ENCODE peak calls at places on chromosome 12, in ten cellular contexts. D, Y, X, F, J, L, S, Q, K and M are unnamed samples.
A peak's percentile ranks its signal among the peaks of the same experiment; 100 is the strongest.

GRCh38 chr12:64672925-64673409 is 62.7 kb downstream of the RASSF3 start:
- DNase-seq in F (peak; percentile 73), D (no peak), K (peak; percentile 98), Y (no peak), J (peak; percentile 33), Q (peak; percentile 35), L (no peak), S (peak; percentile 29), X (peak; percentile 59), M (no peak)

GRCh38 chr12:14770495-14771313 is 32.6 kb downstream of the WBP11 start:
- DNase-seq in X (peak; percentile 93), D (peak; percentile 99), S (peak; percentile 96), Y (peak; percentile 96), K (peak; percentile 92), L (peak; percentile 94), Q (peak; percentile 96), J (peak; percentile 84), F (peak; percentile 98), M (peak; percentile 90)

GRCh38 chr12:7444076-7444475 is at the start of gene CD163L1:
- DNase-seq in K (no peak), F (no peak), X (no peak), Y (no peak), Q (no peak), S (no peak), L (no peak), J (no peak), D (no peak), M (no peak)

GRCh38 chr12:50101663-50102062 is 2.1 kb upstream of the GPD1 start:
- DNase-seq in K (peak; percentile 48), D (no peak), L (no peak), F (no peak), Q (no peak), S (peak; percentile 56), X (peak; percentile 60), J (no peak), Y (no peak), M (peak; percentile 81)

GRCh38 chr12:84315926-84316325 is 596.7 kb downstream of the SLC6A15 start:
- DNase-seq in J (no peak), D (no peak), X (peak; percentile 10), Y (no peak), Q (no peak), K (peak; percentile 31), F (no peak), S (no peak), L (no peak), M (peak; percentile 27)

GRCh38 chr12:120286768-120287490 is 4.8 kb downstream of the RNU4-2 start:
- DNase-seq in D (no peak), J (no peak), S (no peak), K (no peak), Y (no peak), X (peak; percentile 36), L (no peak), F (no peak), Q (no peak), M (no peak)

GRCh38 chr12:21336656-21337055 is 1.9 kb upstream of the SLCO1A2 start:
- DNase-seq in S (no peak), Y (no peak), X (no peak), L (no peak), F (no peak), D (no peak), Q (no peak), K (no peak), J (no peak), M (no peak)

GRCh38 chr12:46210835-46211439 is 57.9 kb downstream of the SLC38A1 start:
- DNase-seq in L (no peak), X (no peak), Q (no peak), J (no peak), F (no peak), S (no peak), D (no peak), K (peak; percentile 21), Y (no peak), M (no peak)

GRCh38 chr12:39646963-39647362 is 27.4 kb upstream of the ABCD2 start:
- DNase-seq in Y (no peak), D (no peak), F (no peak), K (no peak), Q (no peak), J (no peak), L (no peak), S (no peak), X (no peak), M (no peak)

GRCh38 chr12:91687052-91688017 is 458.3 kb downstream of the BTG1 start:
- DNase-seq in S (peak; percentile 6), F (no peak), Y (no peak), X (no peak), Q (no peak), J (no peak), D (no peak), L (no peak), K (no peak), M (peak; percentile 13)

GRCh38 chr12:93100610-93101009 is 171.5 kb upstream of the EEA1 start:
- DNase-seq in Y (no peak), X (peak; percentile 44), Q (no peak), D (no peak), L (no peak), F (no peak), J (no peak), K (no peak), S (no peak), M (peak; percentile 38)

GRCh38 chr12:107436376-107436775 is 249.2 kb upstream of the PWP1 start:
- DNase-seq in J (no peak), X (peak; percentile 79), S (peak; percentile 57), F (no peak), Y (no peak), K (no peak), D (no peak), Q (no peak), L (no peak), M (peak; percentile 72)

GRCh38 chr12:86158956-86159355 is 97.2 kb downstream of the MGAT4C start:
- DNase-seq in X (no peak), L (no peak), D (no peak), K (no peak), Q (no peak), J (no peak), Y (no peak), S (no peak), F (no peak), M (no peak)